ENCODE peak calls at places on chromosomes 16 and 17, in six cellular contexts. Y is activated CD8-positive, alpha-beta memory T cell treated with anti-CD3 and anti-CD28 coated beads, Interleukin-2, amount 50 U/mL, for 48 hours; R is amniotic stem cell; D is body of pancreas; M is transverse colon; Z is activated CD4-positive, alpha-beta T cell treated with anti-CD3 and anti-CD28 coated beads, Interleukin-2, amount 10 ng/mL, durations not matched to agents 7 days and 5 days. T is an unnamed sample.

GRCh38 chr17:72665841-72666518 is 426.5 kb downstream of the SLC39A11 start:
- DNase-seq in Y (no peak), R (no peak), M (no peak), D (no peak), Z (no peak), T (no peak)

GRCh38 chr17:38861399-38861843 is 7.9 kb upstream of the RPL23 start:
- DNase-seq in D (no peak), M (no peak), Y (no peak), R (no peak), Z (no peak), T (no peak)

GRCh38 chr17:34161600-34161999 is 93.5 kb upstream of the CCL2 start:
- DNase-seq in M (no peak), R (no peak), Z (no peak), D (no peak), Y (no peak), T (no peak)

GRCh38 chr16:46826618-46827017 is 4.4 kb downstream of the C16orf87 start:
- DNase-seq in Z (no peak), D (no peak), Y (no peak), R (no peak), M (no peak), T (no peak)

GRCh38 chr16:10015397-10015796 is 166.8 kb downstream of the GRIN2A start:
- DNase-seq in Z (no peak), M (no peak), Y (no peak), D (no peak), R (no peak), T (no peak)

GRCh38 chr17:38669520-38669919 is 5.2 kb downstream of the EPOP start:
- DNase-seq in D (no peak), R (no peak), M (no peak), Y (no peak), Z (no peak), T (no peak)

GRCh38 chr17:37507108-37507507 is 17.4 kb downstream of the DUSP14 start:
- DNase-seq in D (no peak), M (no peak), Y (no peak), R (no peak), Z (no peak), T (no peak)

GRCh38 chr17:33522623-33523022 is 229.5 kb upstream of the ASIC2 start:
- DNase-seq in R (no peak), Y (no peak), Z (no peak), D (no peak), M (no peak), T (no peak)

GRCh38 chr16:11084484-11085024 is 140.2 kb downstream of the CLEC16A start:
- DNase-seq in R (no peak), D (no peak), M (no peak), Y (no peak), Z (no peak), T (no peak)

GRCh38 chr17:82870091-82870491 is 30.3 kb upstream of the ZNF750 start:
- DNase-seq in Y (no peak), D (no peak), Z (no peak), R (no peak), M (no peak), T (no peak)

GRCh38 chr16:80047796-80048649 is 447.5 kb upstream of the MAF start:
- DNase-seq in D (no peak), Z (no peak), Y (no peak), M (no peak), R (no peak), T (no peak)

GRCh38 chr17:61837175-61838051 is 25.9 kb downstream of the BRIP1 start:
- DNase-seq in Y (peak; percentile 59), D (peak; percentile 75), M (peak; percentile 60), Z (peak; percentile 64), R (peak; percentile 61), T (peak; percentile 51)

GRCh38 chr17:11238710-11239109 is 2.3 kb upstream of the SHISA6 start:
- DNase-seq in Y (no peak), D (no peak), R (no peak), M (no peak), Z (no peak), T (peak; percentile 6)

GRCh38 chr17:77382356-77382911 is 241.7 kb downstream of the SEC14L1 start:
- DNase-seq in Y (no peak), D (no peak), M (no peak), Z (peak; percentile 82), R (no peak), T (peak; percentile 92)

GRCh38 chr17:36824678-36825091 is 112.6 kb upstream of the LHX1 start:
- DNase-seq in D (no peak), M (no peak), Y (no peak), R (no peak), Z (no peak), T (no peak)